ENCODE peak calls at places on chromosome 5, in five cellular contexts. One of them, this sample, is unnamed.

GRCh38 chr5:124527220-124527991 is 219.0 kb downstream of the ZNF608 start:
- DNase-seq in Kasumi-1: no peak
- DNase-seq in T-helper 1 cell: no peak
- DNase-seq in stimulated activated CD4-positive, alpha-beta T cell treated with anti-CD3 and anti-CD28 coated beads, Interleukin-15, amount 100 ng/mL, for 1 hour: no peak
- DNase-seq in activated T-helper 1 cell treated with anti-CD3 and anti-CD28 coated beads, Interleukin-12 subunit alpha, Interleukin-12 subunit beta, Interleukin-2, Interleukin-4 antibody, amounts not matched to agents 30 ng/mL and 10 ng/mL and 1 ng/mL, durations not matched to agents 14 hours and 24 hours and 36 hours: no peak
- DNase-seq in this sample: peak

GRCh38 chr5:112908854-112909253 is 13.2 kb downstream of the REEP5 start:
- DNase-seq in activated T-helper 1 cell treated with anti-CD3 and anti-CD28 coated beads, Interleukin-12 subunit alpha, Interleukin-12 subunit beta, Interleukin-2, Interleukin-4 antibody, amounts not matched to agents 30 ng/mL and 10 ng/mL and 1 ng/mL, durations not matched to agents 14 hours and 24 hours and 36 hours: no peak
- DNase-seq in stimulated activated CD4-positive, alpha-beta T cell treated with anti-CD3 and anti-CD28 coated beads, Interleukin-15, amount 100 ng/mL, for 1 hour: no peak
- DNase-seq in T-helper 1 cell: no peak
- DNase-seq in Kasumi-1: no peak
- DNase-seq in this sample: no peak

GRCh38 chr5:139642213-139642612 is 5.9 kb upstream of the CXXC5 start:
- DNase-seq in T-helper 1 cell: no peak
- DNase-seq in Kasumi-1: no peak
- DNase-seq in activated T-helper 1 cell treated with anti-CD3 and anti-CD28 coated beads, Interleukin-12 subunit alpha, Interleukin-12 subunit beta, Interleukin-2, Interleukin-4 antibody, amounts not matched to agents 30 ng/mL and 10 ng/mL and 1 ng/mL, durations not matched to agents 14 hours and 24 hours and 36 hours: no peak
- DNase-seq in stimulated activated CD4-positive, alpha-beta T cell treated with anti-CD3 and anti-CD28 coated beads, Interleukin-15, amount 100 ng/mL, for 1 hour: no peak
- DNase-seq in this sample: no peak

GRCh38 chr5:152116926-152117325 is 192.3 kb upstream of the GLRA1 start:
- DNase-seq in activated T-helper 1 cell treated with anti-CD3 and anti-CD28 coated beads, Interleukin-12 subunit alpha, Interleukin-12 subunit beta, Interleukin-2, Interleukin-4 antibody, amounts not matched to agents 30 ng/mL and 10 ng/mL and 1 ng/mL, durations not matched to agents 14 hours and 24 hours and 36 hours: no peak
- DNase-seq in stimulated activated CD4-positive, alpha-beta T cell treated with anti-CD3 and anti-CD28 coated beads, Interleukin-15, amount 100 ng/mL, for 1 hour: no peak
- DNase-seq in Kasumi-1: no peak
- DNase-seq in T-helper 1 cell: no peak
- DNase-seq in this sample: no peak

GRCh38 chr5:152379331-152379730 is 25.7 kb downstream of the NMUR2 start:
- DNase-seq in Kasumi-1: no peak
- DNase-seq in stimulated activated CD4-positive, alpha-beta T cell treated with anti-CD3 and anti-CD28 coated beads, Interleukin-15, amount 100 ng/mL, for 1 hour: no peak
- DNase-seq in T-helper 1 cell: no peak
- DNase-seq in activated T-helper 1 cell treated with anti-CD3 and anti-CD28 coated beads, Interleukin-12 subunit alpha, Interleukin-12 subunit beta, Interleukin-2, Interleukin-4 antibody, amounts not matched to agents 30 ng/mL and 10 ng/mL and 1 ng/mL, durations not matched to agents 14 hours and 24 hours and 36 hours: no peak
- DNase-seq in this sample: no peak

GRCh38 chr5:175353876-175354275 is 90.1 kb downstream of the DRD1 start:
- DNase-seq in Kasumi-1: no peak
- DNase-seq in stimulated activated CD4-positive, alpha-beta T cell treated with anti-CD3 and anti-CD28 coated beads, Interleukin-15, amount 100 ng/mL, for 1 hour: no peak
- DNase-seq in activated T-helper 1 cell treated with anti-CD3 and anti-CD28 coated beads, Interleukin-12 subunit alpha, Interleukin-12 subunit beta, Interleukin-2, Interleukin-4 antibody, amounts not matched to agents 30 ng/mL and 10 ng/mL and 1 ng/mL, durations not matched to agents 14 hours and 24 hours and 36 hours: no peak
- DNase-seq in T-helper 1 cell: no peak
- DNase-seq in this sample: no peak

GRCh38 chr5:96569770-96570169 is 92.4 kb upstream of the CAST start:
- DNase-seq in T-helper 1 cell: no peak
- DNase-seq in activated T-helper 1 cell treated with anti-CD3 and anti-CD28 coated beads, Interleukin-12 subunit alpha, Interleukin-12 subunit beta, Interleukin-2, Interleukin-4 antibody, amounts not matched to agents 30 ng/mL and 10 ng/mL and 1 ng/mL, durations not matched to agents 14 hours and 24 hours and 36 hours: no peak
- DNase-seq in Kasumi-1: no peak
- DNase-seq in stimulated activated CD4-positive, alpha-beta T cell treated with anti-CD3 and anti-CD28 coated beads, Interleukin-15, amount 100 ng/mL, for 1 hour: no peak
- DNase-seq in this sample: no peak

GRCh38 chr5:124628721-124629596 is 117.5 kb downstream of the ZNF608 start:
- DNase-seq in stimulated activated CD4-positive, alpha-beta T cell treated with anti-CD3 and anti-CD28 coated beads, Interleukin-15, amount 100 ng/mL, for 1 hour: no peak
- DNase-seq in Kasumi-1: peak
- DNase-seq in T-helper 1 cell: no peak
- DNase-seq in activated T-helper 1 cell treated with anti-CD3 and anti-CD28 coated beads, Interleukin-12 subunit alpha, Interleukin-12 subunit beta, Interleukin-2, Interleukin-4 antibody, amounts not matched to agents 30 ng/mL and 10 ng/mL and 1 ng/mL, durations not matched to agents 14 hours and 24 hours and 36 hours: no peak
- DNase-seq in this sample: no peak

This sample was measured in anterior cingulate cortex.